ENCODE peak calls at places on chromosome 18, in six cellular contexts. G is K562, O is foreskin keratinocyte, H is HCT116, M is left ventricle myocardium inferior, Q is OCI-LY7. K is an unnamed sample.

GRCh38 chr18:75113455-75113854 is 95.5 kb downstream of the PTGR3 start:
- DNase-seq in M (no peak), H (no peak), Q (no peak), O (no peak), G (no peak), K (no peak)

GRCh38 chr18:55396267-55396905 is 191.6 kb downstream of the TCF4 start:
- DNase-seq in H (no peak), Q (no peak), M (no peak), G (no peak), O (no peak), K (no peak)

GRCh38 chr18:78833833-78834232 is 145.8 kb upstream of the SALL3 start:
- DNase-seq in Q (no peak), G (no peak), O (no peak), H (no peak), M (no peak), K (no peak)

GRCh38 chr18:48927286-48928080 is 23.3 kb downstream of the SMAD7 start:
- DNase-seq in O (no peak), Q (no peak), G (no peak), M (no peak), H (no peak), K (no peak)

GRCh38 chr18:42290318-42291307 is 335.6 kb downstream of the PIK3C3 start:
- DNase-seq in Q (no peak), G (no peak), M (peak; percentile 24), H (no peak), O (no peak), K (no peak)

GRCh38 chr18:68533641-68534040 is 181.3 kb downstream of the TMX3 start:
- DNase-seq in Q (no peak), H (no peak), M (no peak), O (no peak), G (no peak), K (no peak)

GRCh38 chr18:62324917-62325805 is at the start of gene TNFRSF11A:
- DNase-seq in M (peak; percentile 33), Q (no peak), G (peak; percentile 83), O (no peak), H (no peak), K (peak; percentile 56)

GRCh38 chr18:57220485-57220884 is 73.6 kb downstream of the BOD1L2 start:
- DNase-seq in H (no peak), O (no peak), G (no peak), M (no peak), Q (no peak), K (no peak)

GRCh38 chr18:58512648-58513338 is 116.1 kb downstream of the ALPK2 start:
- DNase-seq in O (no peak), H (no peak), Q (no peak), M (no peak), G (no peak), K (no peak)

GRCh38 chr18:3584897-3585460 is 135.0 kb downstream of the TGIF1 start:
- DNase-seq in Q (peak; percentile 91), O (peak; percentile 21), M (no peak), H (no peak), G (peak; percentile 30), K (no peak)

GRCh38 chr18:44744206-44745180 is 63.8 kb downstream of the SETBP1 start:
- DNase-seq in O (no peak), Q (no peak), M (peak; percentile 43), G (peak; percentile 14), H (no peak), K (no peak)

GRCh38 chr18:74110983-74111382 is 36.7 kb downstream of the FBXO15 start:
- DNase-seq in M (no peak), G (no peak), O (no peak), H (no peak), Q (no peak), K (no peak)

GRCh38 chr18:41747723-41748242 is 207.3 kb upstream of the PIK3C3 start:
- DNase-seq in O (no peak), Q (no peak), M (no peak), H (no peak), G (no peak), K (no peak)

GRCh38 chr18:54806526-54806925 is 21.8 kb upstream of the RAB27B start:
- DNase-seq in H (no peak), G (no peak), Q (no peak), O (no peak), M (no peak), K (no peak)

GRCh38 chr18:45386256-45386655 is 229.0 kb upstream of the SLC14A2 start:
- DNase-seq in H (no peak), G (peak; percentile 5), Q (peak; percentile 6), M (no peak), O (peak; percentile 26), K (no peak)

GRCh38 chr18:41809652-41810051 is 145.4 kb upstream of the PIK3C3 start:
- DNase-seq in H (no peak), O (peak; percentile 62), G (no peak), Q (no peak), M (no peak), K (no peak)

GRCh38 chr18:72840109-72840508 is 27.7 kb downstream of the NETO1 start:
- DNase-seq in H (no peak), M (no peak), Q (no peak), G (no peak), O (no peak), K (no peak)

GRCh38 chr18:48663931-48664847 is 125.4 kb downstream of the CTIF start:
- DNase-seq in O (peak; percentile 25), Q (peak; percentile 25), H (no peak), G (peak; percentile 70), M (peak; percentile 71), K (peak; percentile 41)

GRCh38 chr18:51028201-51028805 is 1.7 kb upstream of the SMAD4 start:
- DNase-seq in M (no peak), H (peak; percentile 16), O (no peak), G (no peak), Q (peak; percentile 40), K (no peak)
- H3K27ac ChIP-seq in M (peak overlapping the region; percentile 99), H (no peak overlapping the region), O (no peak overlapping the region), G (no peak overlapping the region), Q (no peak overlapping the region), K (no peak overlapping the region)

GRCh38 chr18:25288340-25288955 is 63.5 kb downstream of the ZNF521 start:
- DNase-seq in G (no peak), M (no peak), H (no peak), O (no peak), Q (no peak), K (no peak)
- H3K27ac ChIP-seq in G (no peak overlapping the region), M (peak overlapping the region; percentile 87), H (no peak overlapping the region), O (no peak overlapping the region), Q (no peak overlapping the region), K (no peak overlapping the region)

GRCh38 chr18:13220326-13220991 is 1.9 kb downstream of the LDLRAD4 start:
- DNase-seq in Q (no peak), H (no peak), G (no peak), O (no peak), M (peak; percentile 32), K (no peak)
- H3K27ac ChIP-seq in Q (no peak overlapping the region), H (no peak overlapping the region), G (no peak overlapping the region), O (no peak overlapping the region), M (peak overlapping the region; percentile 92), K (peak overlapping the region; percentile 86)

GRCh38 chr18:77343846-77344527 is 94.3 kb downstream of the GALR1 start:
- DNase-seq in O (no peak), H (no peak), G (no peak), Q (no peak), M (no peak), K (no peak)

GRCh38 chr18:77341527-77341926 is 91.9 kb downstream of the GALR1 start:
- DNase-seq in Q (no peak), H (no peak), G (no peak), M (no peak), O (no peak), K (no peak)

GRCh38 chr18:77344777-77345507 is 95.3 kb downstream of the GALR1 start:
- DNase-seq in M (no peak), O (no peak), G (no peak), H (no peak), Q (no peak), K (no peak)

GRCh38 chr18:77342736-77343135 is 93.1 kb downstream of the GALR1 start:
- DNase-seq in H (no peak), M (no peak), G (no peak), Q (no peak), O (no peak), K (no peak)

GRCh38 chr18:77346446-77346845 is 96.8 kb downstream of the GALR1 start:
- DNase-seq in Q (no peak), H (no peak), O (no peak), M (no peak), G (no peak), K (peak; percentile 36)
- H3K27ac ChIP-seq in Q (no peak overlapping the region), H (no peak overlapping the region), O (no peak overlapping the region), M (peak overlapping the region; percentile 15), G (no peak overlapping the region), K (no peak overlapping the region)

DNA sequence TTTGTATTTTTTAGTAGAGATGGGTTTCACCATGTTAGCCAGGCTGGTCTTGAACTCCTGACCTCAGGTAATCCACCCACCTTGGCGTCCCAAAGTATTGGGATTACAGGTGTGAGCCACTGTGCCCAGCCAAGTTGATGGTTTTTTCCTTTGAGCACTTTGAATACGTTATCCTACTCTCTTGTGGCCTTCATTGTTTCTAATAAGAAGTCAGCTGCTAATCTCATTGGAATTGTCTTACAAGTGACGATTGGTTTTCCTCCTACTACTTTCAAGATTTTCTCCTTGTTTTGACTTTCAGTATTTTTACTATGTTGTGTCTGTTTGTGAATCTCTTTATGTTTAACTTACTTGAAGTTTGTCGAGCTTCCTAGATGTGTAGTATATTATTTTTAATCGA is 88.5 kb downstream of the TMEM200C start:
- DNase-seq in M (no peak), H (no peak), O (no peak), G (no peak), Q (no peak), K (no peak)
- H3K27ac ChIP-seq in M (no peak overlapping the region), H (no peak overlapping the region), O (no peak overlapping the region), G (no peak overlapping the region), Q (no peak overlapping the region), K (no peak overlapping the region)

GRCh38 chr18:32427084-32427933 is 43.4 kb downstream of the GAREM1 start:
- DNase-seq in G (no peak), O (no peak), Q (no peak), M (no peak), H (no peak), K (no peak)

GRCh38 chr18:32422185-32422584 is 48.5 kb downstream of the GAREM1 start:
- DNase-seq in G (no peak), H (no peak), M (no peak), O (no peak), Q (no peak), K (no peak)

GRCh38 chr18:32422978-32423740 is 47.5 kb downstream of the GAREM1 start:
- DNase-seq in O (no peak), H (no peak), G (no peak), M (no peak), Q (no peak), K (no peak)

GRCh38 chr18:32424696-32425095 is 46.0 kb downstream of the GAREM1 start:
- DNase-seq in H (no peak), Q (no peak), G (no peak), M (no peak), O (no peak), K (no peak)

DNA sequence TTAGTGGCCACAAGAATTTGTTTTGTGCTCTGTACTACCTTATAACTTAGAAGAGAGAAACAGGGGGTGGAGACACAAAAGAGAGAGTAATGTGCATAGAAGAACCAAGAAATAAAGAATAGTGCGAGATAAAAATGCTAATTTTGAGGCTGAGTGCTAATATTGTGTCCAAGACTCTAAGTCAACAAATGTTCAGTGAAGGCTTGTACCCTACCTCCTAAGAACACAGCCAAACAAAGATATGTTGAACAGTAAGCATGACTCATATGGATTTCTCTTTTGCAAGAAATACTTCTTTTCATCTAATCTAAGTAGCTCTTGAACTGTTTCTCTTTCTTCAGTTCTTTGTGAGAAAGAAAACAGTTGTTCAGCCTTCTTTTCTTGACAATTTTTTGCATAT is 45.2 kb downstream of the GAREM1 start:
- DNase-seq in Q (no peak), O (peak; percentile 27), H (no peak), M (no peak), G (no peak), K (peak; percentile 2)
- H3K27ac ChIP-seq in Q (no peak overlapping the region), O (no peak overlapping the region), H (no peak overlapping the region), M (peak overlapping the region; percentile 70), G (no peak overlapping the region), K (no peak overlapping the region)